ENCODE peak calls at places on chromosomes 3 and 15, in six cellular contexts. One of them, this sample, is unnamed.

GRCh38 chr15:26298010-26298661 is 435.0 kb upstream of the ATP10A start:
- DNase-seq in neuronal stem cell: no peak
- DNase-seq in DND-41: no peak
- DNase-seq in MM.1S: no peak
- DNase-seq in PC-3: no peak
- DNase-seq in HepG2: no peak
- DNase-seq in this sample: no peak

GRCh38 chr3:52291508-52292181 is 4.0 kb downstream of the GLYCTK start:
- DNase-seq in neuronal stem cell: no peak
- DNase-seq in DND-41: peak
- DNase-seq in MM.1S: no peak
- DNase-seq in PC-3: peak
- DNase-seq in HepG2: no peak
- DNase-seq in this sample: no peak

GRCh38 chr3:34683851-34684250 is 885.4 kb downstream of the PDCD6IP start:
- DNase-seq in neuronal stem cell: peak
- DNase-seq in DND-41: peak
- DNase-seq in MM.1S: peak
- DNase-seq in PC-3: peak
- DNase-seq in HepG2: peak
- DNase-seq in this sample: peak

GRCh38 chr15:45378149-45378912 is at the start of gene GATM:
- DNase-seq in neuronal stem cell: peak
- DNase-seq in DND-41: no peak
- DNase-seq in MM.1S: peak
- DNase-seq in PC-3: peak
- DNase-seq in HepG2: no peak
- DNase-seq in this sample: peak

GRCh38 chr15:40100947-40101905 is 7.5 kb downstream of the BMF start:
- DNase-seq in neuronal stem cell: no peak
- DNase-seq in DND-41: no peak
- DNase-seq in MM.1S: no peak
- DNase-seq in PC-3: peak
- DNase-seq in HepG2: no peak
- DNase-seq in this sample: no peak

GRCh38 chr3:53750253-53751210 is 95.7 kb downstream of the CHDH start:
- DNase-seq in neuronal stem cell: no peak
- DNase-seq in DND-41: no peak
- DNase-seq in MM.1S: no peak
- DNase-seq in PC-3: no peak
- DNase-seq in HepG2: no peak
- DNase-seq in this sample: no peak

GRCh38 chr3:128226794-128227399 is 73.6 kb downstream of the EEFSEC start:
- DNase-seq in neuronal stem cell: peak
- DNase-seq in DND-41: peak
- DNase-seq in MM.1S: no peak
- DNase-seq in PC-3: peak
- DNase-seq in HepG2: peak
- DNase-seq in this sample: peak

GRCh38 chr3:123733805-123734526 is 149.1 kb upstream of the HACD2 start:
- DNase-seq in neuronal stem cell: no peak
- DNase-seq in DND-41: no peak
- DNase-seq in MM.1S: no peak
- DNase-seq in PC-3: peak
- DNase-seq in HepG2: peak
- DNase-seq in this sample: peak

GRCh38 chr3:191430103-191430502 is 30.9 kb upstream of the PYDC2 start:
- DNase-seq in neuronal stem cell: no peak
- DNase-seq in DND-41: no peak
- DNase-seq in MM.1S: no peak
- DNase-seq in PC-3: no peak
- DNase-seq in HepG2: peak
- DNase-seq in this sample: peak

GRCh38 chr15:69713726-69714559 is 261.3 kb downstream of the RPLP1 start:
- DNase-seq in neuronal stem cell: no peak
- DNase-seq in DND-41: peak
- DNase-seq in MM.1S: peak
- DNase-seq in PC-3: peak
- DNase-seq in HepG2: no peak
- DNase-seq in this sample: no peak

GRCh38 chr3:64150527-64151238 is 74.6 kb downstream of the PRICKLE2 start:
- DNase-seq in neuronal stem cell: no peak
- DNase-seq in DND-41: no peak
- DNase-seq in MM.1S: no peak
- DNase-seq in PC-3: peak
- DNase-seq in HepG2: peak
- DNase-seq in this sample: peak

GRCh38 chr15:99440029-99440428 is 125.8 kb upstream of the MEF2A start:
- DNase-seq in neuronal stem cell: no peak
- DNase-seq in DND-41: no peak
- DNase-seq in MM.1S: no peak
- DNase-seq in PC-3: no peak
- DNase-seq in HepG2: no peak
- DNase-seq in this sample: no peak

GRCh38 chr3:72310028-72310987 is 525.4 kb upstream of the PROK2 start:
- DNase-seq in neuronal stem cell: no peak
- DNase-seq in DND-41: no peak
- DNase-seq in MM.1S: peak
- DNase-seq in PC-3: peak
- DNase-seq in HepG2: peak
- DNase-seq in this sample: peak

GRCh38 chr15:27686376-27686775 is 412.7 kb downstream of the OCA2 start:
- DNase-seq in neuronal stem cell: no peak
- DNase-seq in DND-41: no peak
- DNase-seq in MM.1S: no peak
- DNase-seq in PC-3: peak
- DNase-seq in HepG2: no peak
- DNase-seq in this sample: peak

GRCh38 chr15:41817327-41817726 is 10.6 kb upstream of the JMJD7 start:
- DNase-seq in neuronal stem cell: no peak
- DNase-seq in DND-41: no peak
- DNase-seq in MM.1S: no peak
- DNase-seq in PC-3: no peak
- DNase-seq in HepG2: no peak
- DNase-seq in this sample: no peak

GRCh38 chr3:150225986-150226385 is 182.1 kb upstream of the TSC22D2 start:
- DNase-seq in neuronal stem cell: no peak
- DNase-seq in DND-41: no peak
- DNase-seq in MM.1S: no peak
- DNase-seq in PC-3: no peak
- DNase-seq in HepG2: no peak
- DNase-seq in this sample: no peak

GRCh38 chr3:113018461-113019181 is 27.8 kb downstream of the GTPBP8 start:
- DNase-seq in neuronal stem cell: no peak
- DNase-seq in DND-41: no peak
- DNase-seq in MM.1S: no peak
- DNase-seq in PC-3: no peak
- DNase-seq in HepG2: no peak
- DNase-seq in this sample: peak

GRCh38 chr15:55289573-55290360 is at the start of gene RAB27A:
- DNase-seq in neuronal stem cell: peak
- DNase-seq in DND-41: peak
- DNase-seq in MM.1S: peak
- DNase-seq in PC-3: peak
- DNase-seq in HepG2: peak
- DNase-seq in this sample: peak

GRCh38 chr15:98760112-98760826 is 111.9 kb downstream of the IGF1R start:
- DNase-seq in neuronal stem cell: no peak
- DNase-seq in DND-41: no peak
- DNase-seq in MM.1S: no peak
- DNase-seq in PC-3: peak
- DNase-seq in HepG2: no peak
- DNase-seq in this sample: no peak

GRCh38 chr3:46677096-46677702 is 16.3 kb downstream of the ALS2CL start:
- DNase-seq in neuronal stem cell: no peak
- DNase-seq in DND-41: no peak
- DNase-seq in MM.1S: no peak
- DNase-seq in PC-3: no peak
- DNase-seq in HepG2: no peak
- DNase-seq in this sample: peak

GRCh38 chr3:151863611-151864010 is 9.8 kb upstream of the SUCNR1 start:
- DNase-seq in neuronal stem cell: no peak
- DNase-seq in DND-41: no peak
- DNase-seq in MM.1S: no peak
- DNase-seq in PC-3: peak
- DNase-seq in HepG2: no peak
- DNase-seq in this sample: peak

GRCh38 chr3:64645236-64645635 is 42.6 kb downstream of the ADAMTS9 start:
- DNase-seq in neuronal stem cell: no peak
- DNase-seq in DND-41: no peak
- DNase-seq in MM.1S: no peak
- DNase-seq in PC-3: no peak
- DNase-seq in HepG2: no peak
- DNase-seq in this sample: peak

GRCh38 chr15:74809951-74810350 is 2.7 kb upstream of the LMAN1L start:
- DNase-seq in neuronal stem cell: no peak
- DNase-seq in DND-41: no peak
- DNase-seq in MM.1S: no peak
- DNase-seq in PC-3: peak
- DNase-seq in HepG2: no peak
- DNase-seq in this sample: peak

GRCh38 chr15:54150255-54150654 is 172.0 kb downstream of the UNC13C start:
- DNase-seq in neuronal stem cell: no peak
- DNase-seq in DND-41: no peak
- DNase-seq in MM.1S: peak
- DNase-seq in PC-3: no peak
- DNase-seq in HepG2: no peak
- DNase-seq in this sample: no peak

GRCh38 chr3:43468141-43468540 is 153.7 kb downstream of the ANO10 start:
- DNase-seq in neuronal stem cell: no peak
- DNase-seq in DND-41: no peak
- DNase-seq in MM.1S: no peak
- DNase-seq in PC-3: no peak
- DNase-seq in HepG2: no peak
- DNase-seq in this sample: no peak

GRCh38 chr3:114624047-114624445 is 330.2 kb downstream of the TIGIT start:
- DNase-seq in neuronal stem cell: no peak
- DNase-seq in DND-41: no peak
- DNase-seq in MM.1S: no peak
- DNase-seq in PC-3: no peak
- DNase-seq in HepG2: peak
- DNase-seq in this sample: peak

GRCh38 chr3:30123224-30123623 is 483.2 kb upstream of the TGFBR2 start:
- DNase-seq in neuronal stem cell: no peak
- DNase-seq in DND-41: no peak
- DNase-seq in MM.1S: no peak
- DNase-seq in PC-3: no peak
- DNase-seq in HepG2: no peak
- DNase-seq in this sample: no peak
- H3K27ac ChIP-seq in neuronal stem cell: no peak
- H3K27ac ChIP-seq in DND-41: no peak
- H3K27ac ChIP-seq in MM.1S: no peak
- H3K27ac ChIP-seq in PC-3: no peak
- H3K27ac ChIP-seq in HepG2: no peak
- H3K27ac ChIP-seq in this sample: no peak

GRCh38 chr3:120451670-120452220 is 953 bp upstream of the FSTL1 start:
- DNase-seq in neuronal stem cell: no peak
- DNase-seq in DND-41: no peak
- DNase-seq in MM.1S: no peak
- DNase-seq in PC-3: no peak
- DNase-seq in HepG2: no peak
- DNase-seq in this sample: no peak

GRCh38 chr3:120450261-120450913 is 405 bp downstream of the FSTL1 start:
- DNase-seq in neuronal stem cell: peak
- DNase-seq in DND-41: no peak
- DNase-seq in MM.1S: no peak
- DNase-seq in PC-3: peak
- DNase-seq in HepG2: no peak
- DNase-seq in this sample: no peak

GRCh38 chr3:120452816-120453215 is 2.0 kb upstream of the FSTL1 start:
- DNase-seq in neuronal stem cell: no peak
- DNase-seq in DND-41: no peak
- DNase-seq in MM.1S: no peak
- DNase-seq in PC-3: no peak
- DNase-seq in HepG2: no peak
- DNase-seq in this sample: no peak

GRCh38 chr3:120449701-120450216 is 1.0 kb downstream of the FSTL1 start:
- DNase-seq in neuronal stem cell: no peak
- DNase-seq in DND-41: no peak
- DNase-seq in MM.1S: no peak
- DNase-seq in PC-3: peak
- DNase-seq in HepG2: no peak
- DNase-seq in this sample: peak

GRCh38 chr3:120450914-120451669 is at the start of gene FSTL1:
- DNase-seq in neuronal stem cell: peak
- DNase-seq in DND-41: no peak
- DNase-seq in MM.1S: no peak
- DNase-seq in PC-3: peak
- DNase-seq in HepG2: no peak
- DNase-seq in this sample: peak
- H3K9ac ChIP-seq in neuronal stem cell: peak
- H3K9ac ChIP-seq in DND-41: peak
- H3K9ac ChIP-seq in MM.1S: peak
- H3K9ac ChIP-seq in PC-3: peak
- H3K9ac ChIP-seq in HepG2: no peak
- H3K9ac ChIP-seq in this sample: peak

DNA sequence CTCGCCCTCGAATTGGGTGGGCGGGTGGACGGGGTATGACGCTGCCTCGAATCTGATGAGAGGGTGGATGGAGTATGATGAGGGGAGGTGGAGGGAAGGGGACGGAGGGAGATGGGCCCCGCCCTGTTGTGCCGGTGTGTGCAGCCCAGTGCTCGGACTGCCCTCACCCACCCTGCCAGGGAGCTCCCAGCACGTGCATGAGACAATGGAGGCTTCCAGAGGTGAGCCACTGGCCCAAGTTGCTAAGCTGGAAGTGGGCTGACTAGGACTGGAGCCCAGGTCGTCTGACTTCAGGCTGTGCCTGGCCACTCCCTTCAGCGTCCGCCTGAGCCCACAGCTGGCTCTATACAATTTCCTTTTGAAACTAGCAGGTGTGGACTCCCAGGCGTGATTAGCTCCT is 47.0 kb upstream of the CTSH start:
- DNase-seq in neuronal stem cell: no peak
- DNase-seq in DND-41: no peak
- DNase-seq in MM.1S: no peak
- DNase-seq in PC-3: no peak
- DNase-seq in HepG2: no peak
- DNase-seq in this sample: no peak
- H3K27ac ChIP-seq in neuronal stem cell: no peak
- H3K27ac ChIP-seq in DND-41: no peak
- H3K27ac ChIP-seq in MM.1S: no peak
- H3K27ac ChIP-seq in PC-3: no peak
- H3K27ac ChIP-seq in HepG2: peak
- H3K27ac ChIP-seq in this sample: no peak

DNA sequence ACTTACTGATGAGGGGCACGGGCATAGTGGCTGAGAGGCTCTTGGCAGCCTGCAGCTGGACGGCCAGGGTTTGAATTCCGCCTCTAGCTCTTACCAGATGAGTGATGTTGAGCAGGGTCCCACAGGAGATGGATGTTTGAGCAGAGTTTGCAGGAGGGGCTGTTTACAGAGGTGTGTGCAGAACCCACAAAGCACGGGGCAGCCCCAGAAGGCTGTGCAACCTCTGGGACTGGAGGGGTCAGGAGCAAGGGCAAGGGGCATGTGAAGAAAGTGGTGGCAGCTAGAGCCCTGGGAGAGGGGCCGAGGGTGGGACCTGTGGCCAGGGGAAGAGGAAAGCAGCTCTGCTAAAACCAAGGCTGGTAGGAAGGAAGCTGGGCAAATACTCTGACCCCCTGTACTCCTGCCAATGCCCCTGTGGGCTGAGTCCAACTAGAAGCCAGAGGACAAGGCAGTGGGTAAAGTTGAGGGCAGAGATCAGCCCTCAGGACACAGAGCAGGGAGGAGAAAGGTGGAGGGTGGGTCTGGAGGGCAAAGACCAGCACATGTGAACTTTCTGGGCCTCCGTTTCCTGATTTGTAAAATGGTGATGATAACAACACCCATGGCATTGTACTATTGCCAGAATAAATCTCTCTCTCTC is 53.9 kb upstream of the ITGA11 start:
- DNase-seq in neuronal stem cell: no peak
- DNase-seq in DND-41: no peak
- DNase-seq in MM.1S: no peak
- DNase-seq in PC-3: no peak
- DNase-seq in HepG2: no peak
- DNase-seq in this sample: no peak
- H3K9ac ChIP-seq in neuronal stem cell: no peak
- H3K9ac ChIP-seq in DND-41: no peak
- H3K9ac ChIP-seq in MM.1S: no peak
- H3K9ac ChIP-seq in PC-3: no peak
- H3K9ac ChIP-seq in HepG2: no peak
- H3K9ac ChIP-seq in this sample: no peak

This sample was measured in fibroblast of lung.